ENCODE peak calls at places on chromosomes 7 and 10, in five cellular contexts. E is stomach; G is activated gamma-delta T cell treated with anti-CD3 and anti-CD28 coated beads, Interleukin-2, amount 50 U/mL, for 16 hours; Y is cardiac fibroblast; H is EL. M is an unnamed sample.

GRCh38 chr10:104734408-104734807 is 93.3 kb downstream of the SORCS3 start:
- DNase-seq in E (no peak), G (no peak), Y (no peak), H (no peak), M (no peak)

GRCh38 chr7:156496491-156497264 is 143.9 kb upstream of the RNF32 start:
- DNase-seq in E (no peak), G (no peak), Y (no peak), H (no peak), M (no peak)

GRCh38 chr7:137032436-137032835 is 164.0 kb downstream of the CHRM2 start:
- DNase-seq in E (no peak), G (no peak), Y (no peak), H (peak), M (no peak)

GRCh38 chr10:80429521-80429966 is 21.2 kb downstream of the PRXL2A start:
- DNase-seq in E (peak), G (no peak), Y (peak), H (peak), M (no peak)

GRCh38 chr10:80075781-80076180 is 2.7 kb upstream of the TMEM254 start:
- DNase-seq in E (no peak), G (no peak), Y (peak), H (peak), M (no peak)

GRCh38 chr7:3461923-3462322 is 160.9 kb downstream of the SDK1 start:
- DNase-seq in E (no peak), G (peak), Y (no peak), H (no peak), M (no peak)

GRCh38 chr10:36450385-36450784 is 675.0 kb upstream of the ANKRD30A start:
- DNase-seq in E (no peak), G (no peak), Y (peak), H (peak), M (peak)

GRCh38 chr7:125462615-125463014 is 533.0 kb upstream of the POT1 start:
- DNase-seq in E (no peak), G (no peak), Y (no peak), H (no peak), M (no peak)

GRCh38 chr7:150897502-150898474 is 45.5 kb downstream of the AOC1 start:
- DNase-seq in E (no peak), G (no peak), Y (no peak), H (no peak), M (no peak)

GRCh38 chr7:126606331-126606730 is 646.4 kb downstream of the GRM8 start:
- DNase-seq in E (no peak), G (no peak), Y (no peak), H (no peak), M (no peak)

GRCh38 chr7:85685901-85686300 is 499.0 kb upstream of the SEMA3D start:
- DNase-seq in E (no peak), G (no peak), Y (peak), H (peak), M (no peak)

GRCh38 chr10:49360271-49361177 is 35.4 kb downstream of the DRGX start:
- DNase-seq in E (no peak), G (no peak), Y (peak), H (peak), M (peak)

GRCh38 chr10:67079126-67079525 is 153.3 kb downstream of the LRRTM3 start:
- DNase-seq in E (peak), G (no peak), Y (peak), H (no peak), M (peak)